ENCODE peak calls at places on chromosomes 1 and 21, in five cellular contexts. D is heart right ventricle, A is HuH-7.5, N is NCI-H1105, X is EH. B is an unnamed sample.

GRCh38 chr1:58848818-58849411 is 65.1 kb upstream of the JUN start:
- DNase-seq in A (no peak), N (no peak), D (peak), X (peak), B (peak)

GRCh38 chr1:44101356-44101755 is 17.3 kb upstream of the KLF17 start:
- DNase-seq in X (peak), N (no peak), A (no peak), D (no peak), B (no peak)

GRCh38 chr1:228782662-228783414 is 47.6 kb downstream of the RHOU start:
- DNase-seq in N (no peak), X (no peak), D (no peak), A (peak), B (no peak)

GRCh38 chr21:44261191-44261631 is 486 bp downstream of the DNMT3L start:
- DNase-seq in A (no peak), X (no peak), D (no peak), N (no peak), B (no peak)

GRCh38 chr1:48858200-48858599 is 81.5 kb upstream of the BEND5 start:
- DNase-seq in N (no peak), X (no peak), D (no peak), A (no peak), B (no peak)

GRCh38 chr1:161177936-161178244 is 583 bp upstream of the B4GALT3 start:
- DNase-seq in X (no peak), N (no peak), A (no peak), D (no peak), B (no peak)

GRCh38 chr1:193176113-193176512 is 10.3 kb downstream of the B3GALT2 start:
- DNase-seq in N (no peak), A (no peak), X (peak), D (no peak), B (no peak)

GRCh38 chr1:22412932-22413727 is 38.5 kb upstream of the ZBTB40 start:
- DNase-seq in D (no peak), A (no peak), N (no peak), X (peak), B (no peak)

GRCh38 chr1:234996245-234996757 is 132.3 kb downstream of the TOMM20 start:
- DNase-seq in N (no peak), X (peak), D (no peak), A (no peak), B (no peak)

GRCh38 chr21:30097791-30098190 is 68.8 kb downstream of the CLDN17 start:
- DNase-seq in D (no peak), N (no peak), A (no peak), X (no peak), B (no peak)

GRCh38 chr1:42807056-42807668 is 9.8 kb upstream of the ERMAP start:
- DNase-seq in X (no peak), A (no peak), N (no peak), D (no peak), B (no peak)

GRCh38 chr21:38504056-38504455 is 5.8 kb upstream of the ERG start:
- DNase-seq in D (no peak), A (no peak), X (no peak), N (no peak), B (no peak)

GRCh38 chr1:87331319-87332269 is 2.9 kb downstream of the LMO4 start:
- DNase-seq in N (peak), X (peak), A (peak), D (peak), B (peak)

GRCh38 chr1:221392453-221392852 is 349.4 kb downstream of the DUSP10 start:
- DNase-seq in X (peak), A (no peak), N (no peak), D (no peak), B (peak)

GRCh38 chr1:107862064-107862463 is 102.9 kb downstream of the VAV3 start:
- DNase-seq in X (no peak), D (no peak), N (no peak), A (no peak), B (peak)

GRCh38 chr1:31417148-31417547 is 4.1 kb downstream of the SERINC2 start:
- DNase-seq in N (no peak), X (no peak), A (peak), D (no peak), B (no peak)

GRCh38 chr21:42465008-42465878 is 30.8 kb downstream of the RSPH1 start:
- DNase-seq in A (no peak), N (no peak), D (no peak), X (no peak), B (no peak)

GRCh38 chr1:35935436-35935835 is 4.5 kb downstream of the AGO3 start:
- DNase-seq in D (no peak), N (no peak), A (no peak), X (no peak), B (no peak)

GRCh38 chr21:37631319-37632117 is 264.9 kb downstream of the DYRK1A start:
- DNase-seq in N (no peak), A (no peak), D (peak), X (no peak), B (no peak)

GRCh38 chr1:151611288-151611790 is 511 bp upstream of the SNX27 start:
- DNase-seq in A (no peak), N (no peak), X (peak), D (no peak), B (no peak)

GRCh38 chr1:112879834-112880233 is 76.2 kb downstream of the SLC16A1 start:
- DNase-seq in N (no peak), D (no peak), A (no peak), X (no peak), B (no peak)

GRCh38 chr1:14987829-14988603 is 165.5 kb upstream of the TMEM51 start:
- DNase-seq in X (no peak), N (no peak), D (no peak), A (no peak), B (peak)

GRCh38 chr1:156464825-156465452 is 35.6 kb downstream of the MEF2D start:
- DNase-seq in D (no peak), X (no peak), N (no peak), A (no peak), B (no peak)

GRCh38 chr21:41604583-41605041 is 96.7 kb upstream of the TMPRSS2 start:
- DNase-seq in N (no peak), D (no peak), A (no peak), X (peak), B (no peak)

GRCh38 chr1:153697191-153697872 is 18.8 kb downstream of the NPR1 start:
- DNase-seq in A (no peak), X (no peak), D (peak), N (no peak), B (peak)

GRCh38 chr1:24902471-24902891 is 27.6 kb downstream of the RUNX3 start:
- DNase-seq in A (no peak), D (no peak), X (no peak), N (no peak), B (no peak)

GRCh38 chr1:53270107-53270506 is 31.8 kb upstream of the MAGOH start:
- DNase-seq in A (no peak), D (no peak), X (no peak), N (no peak), B (no peak)

GRCh38 chr21:22343303-22343702 is 1345.1 kb downstream of the NCAM2 start:
- DNase-seq in N (no peak), A (no peak), D (no peak), X (no peak), B (no peak)

GRCh38 chr21:35229290-35229689 is 180.2 kb upstream of the RUNX1 start:
- DNase-seq in N (no peak), A (no peak), D (no peak), X (peak), B (no peak)

GRCh38 chr1:15264769-15265168 is 17.7 kb downstream of the FHAD1 start:
- DNase-seq in D (no peak), X (no peak), N (no peak), A (no peak), B (no peak)

GRCh38 chr1:63245186-63245585 is 77.2 kb upstream of the FOXD3 start:
- DNase-seq in X (no peak), A (no peak), N (no peak), D (no peak), B (no peak)

GRCh38 chr1:218330043-218330623 is 15.0 kb upstream of the TGFB2 start:
- DNase-seq in A (no peak), N (peak), X (peak), D (no peak), B (no peak)

GRCh38 chr1:41500378-41500777 is 15.9 kb upstream of the EDN2 start:
- DNase-seq in D (no peak), N (no peak), X (no peak), A (no peak), B (peak)

GRCh38 chr1:38534473-38534823 is 325.1 kb downstream of the RRAGC start:
- DNase-seq in D (no peak), A (no peak), X (no peak), N (no peak), B (no peak)

B was measured in Right ventricle myocardium superior.